ENCODE peak calls at places on chromosomes 13 and 19, in nine cellular contexts. I is endothelial cell, U is choroid plexus epithelial cell, T is heart left ventricle, S is B cell, J is endothelial cell of umbilical vein, Q is pancreas, G is cardiac muscle cell, O is MCF 10A. H is an unnamed sample.

GRCh38 chr19:29422047-29422446 is 103.7 kb upstream of the VSTM2B start:
- DNase-seq in I (no peak), U (no peak), T (no peak), S (no peak), J (no peak), Q (no peak), G (no peak), O (no peak), H (no peak)

GRCh38 chr19:35784401-35785086 is 9.2 kb downstream of the ARHGAP33 start:
- DNase-seq in I (no peak), U (no peak), T (no peak), S (no peak), J (no peak), Q (no peak), G (peak; percentile 33), O (no peak), H (no peak)

GRCh38 chr13:107808388-107808787 is 406.9 kb downstream of the LIG4 start:
- DNase-seq in I (no peak), U (peak; percentile 60), T (no peak), S (no peak), J (no peak), Q (no peak), G (no peak), O (no peak), H (no peak)

GRCh38 chr13:46297338-46297737 is 85.6 kb downstream of the LRRC63 start:
- DNase-seq in I (no peak), U (peak; percentile 67), T (no peak), S (no peak), J (peak; percentile 56), Q (no peak), G (no peak), O (no peak), H (no peak)

GRCh38 chr19:2488942-2489731 is 13.2 kb downstream of the GADD45B start:
- DNase-seq in I (peak; percentile 47), U (peak; percentile 47), T (peak; percentile 72), S (no peak), J (peak; percentile 34), Q (no peak), G (peak; percentile 93), O (peak; percentile 64), H (peak; percentile 49)

GRCh38 chr13:110055089-110055488 is 251.9 kb downstream of the COL4A1 start:
- DNase-seq in I (no peak), U (peak; percentile 83), T (no peak), S (no peak), J (no peak), Q (no peak), G (no peak), O (no peak), H (no peak)

GRCh38 chr19:48836089-48837017 is at the start of gene HSD17B14:
- DNase-seq in I (peak; percentile 59), U (peak; percentile 71), T (no peak), S (no peak), J (peak; percentile 78), Q (no peak), G (peak; percentile 66), O (no peak), H (no peak)

GRCh38 chr13:110308377-110309158 is 1.5 kb downstream of the COL4A2 start:
- DNase-seq in I (peak; percentile 61), U (peak; percentile 68), T (peak; percentile 59), S (no peak), J (peak; percentile 62), Q (no peak), G (peak; percentile 34), O (peak; percentile 57), H (no peak)

GRCh38 chr19:4447327-4448146 is 10.1 kb downstream of the UBXN6 start:
- DNase-seq in I (no peak), U (no peak), T (no peak), S (no peak), J (no peak), Q (no peak), G (no peak), O (no peak), H (no peak)

GRCh38 chr13:97715763-97716162 is 237.7 kb upstream of the IPO5 start:
- DNase-seq in I (no peak), U (peak; percentile 26), T (no peak), S (no peak), J (no peak), Q (no peak), G (no peak), O (peak; percentile 13), H (no peak)

DNA sequence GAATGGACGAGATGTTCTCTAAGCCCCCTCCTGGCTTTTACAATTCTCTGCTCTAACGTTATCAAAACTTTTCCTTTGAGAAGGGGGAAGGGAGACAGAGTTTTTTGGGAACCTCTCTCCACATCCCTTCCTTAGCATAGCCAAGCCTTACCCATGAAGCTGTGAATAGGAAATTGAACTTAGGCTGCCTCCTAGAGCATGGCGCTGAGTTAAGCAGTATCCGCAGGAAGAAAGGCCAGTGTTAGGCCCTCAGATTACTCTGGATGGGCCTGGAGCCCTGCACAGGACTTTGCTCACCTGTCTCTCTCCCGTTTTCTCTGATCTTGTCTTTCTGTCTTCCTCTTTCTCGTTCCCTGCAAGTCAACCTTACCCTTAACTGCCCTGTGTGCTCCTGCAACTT is 39.6 kb downstream of the CYP2B6 start:
- DNase-seq in I (no peak), U (no peak), T (no peak), S (no peak), J (no peak), Q (no peak), G (no peak), O (no peak), H (no peak)
- TF ChIP-seq CTCF in I (no peak), U (no peak), T (no peak), S (no peak), J (no peak), Q (no peak), G (no peak), O (no peak), H (no peak)

GRCh38 chr13:113296842-113297369 is at the start of gene LAMP1:
- DNase-seq in I (peak; percentile 100), U (peak; percentile 99), T (peak; percentile 99), S (peak; percentile 97), J (peak; percentile 97), Q (peak; percentile 95), G (peak; percentile 96), O (peak; percentile 95), H (peak; percentile 98)

GRCh38 chr13:113302940-113303339 is 5.9 kb downstream of the LAMP1 start:
- DNase-seq in I (no peak), U (no peak), T (no peak), S (no peak), J (no peak), Q (no peak), G (no peak), O (no peak), H (no peak)

GRCh38 chr13:113299951-113300350 is 2.9 kb downstream of the LAMP1 start:
- DNase-seq in I (no peak), U (no peak), T (no peak), S (peak; percentile 46), J (no peak), Q (no peak), G (no peak), O (no peak), H (peak; percentile 51)

GRCh38 chr13:113297370-113297871 is 382 bp downstream of the LAMP1 start:
- DNase-seq in I (peak; percentile 33), U (peak; percentile 37), T (peak; percentile 25), S (peak; percentile 58), J (peak; percentile 28), Q (peak; percentile 40), G (no peak), O (peak; percentile 9), H (peak; percentile 53)

GRCh38 chr13:113298001-113298945 is 1.2 kb downstream of the LAMP1 start:
- DNase-seq in I (no peak), U (peak; percentile 23), T (no peak), S (no peak), J (peak; percentile 14), Q (no peak), G (no peak), O (peak; percentile 3), H (no peak)
- TF ChIP-seq CTCF in I (no peak), U (no peak), T (no peak), S (no peak), J (no peak), Q (no peak), G (no peak), O (no peak), H (no peak)

DNA sequence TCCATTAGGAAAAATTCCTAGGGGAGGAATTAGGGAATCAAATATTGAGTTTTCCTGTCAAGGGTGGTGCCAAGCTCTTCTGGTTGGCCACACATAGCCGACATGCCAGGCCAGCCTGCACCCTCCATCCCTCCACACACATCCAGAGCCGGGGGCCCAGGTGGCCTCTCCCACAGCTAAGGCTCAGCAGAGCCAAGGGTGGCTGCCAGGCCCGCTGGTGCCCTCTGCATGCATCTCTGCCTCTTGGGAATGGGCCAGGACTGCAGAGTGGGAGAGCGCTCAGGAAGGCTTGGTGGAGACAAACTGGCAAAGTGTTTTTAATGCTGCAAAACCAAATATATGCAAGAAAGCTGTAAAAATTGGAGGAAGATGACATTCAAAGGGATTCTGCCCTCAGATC is 42.7 kb upstream of the GAS6 start:
- DNase-seq in I (no peak), U (no peak), T (no peak), S (no peak), J (no peak), Q (peak; percentile 10), G (no peak), O (no peak), H (no peak)
- TF ChIP-seq CTCF in I (no peak), U (no peak), T (no peak), S (no peak), J (no peak), Q (no peak), G (no peak), O (no peak), H (no peak)

DNA sequence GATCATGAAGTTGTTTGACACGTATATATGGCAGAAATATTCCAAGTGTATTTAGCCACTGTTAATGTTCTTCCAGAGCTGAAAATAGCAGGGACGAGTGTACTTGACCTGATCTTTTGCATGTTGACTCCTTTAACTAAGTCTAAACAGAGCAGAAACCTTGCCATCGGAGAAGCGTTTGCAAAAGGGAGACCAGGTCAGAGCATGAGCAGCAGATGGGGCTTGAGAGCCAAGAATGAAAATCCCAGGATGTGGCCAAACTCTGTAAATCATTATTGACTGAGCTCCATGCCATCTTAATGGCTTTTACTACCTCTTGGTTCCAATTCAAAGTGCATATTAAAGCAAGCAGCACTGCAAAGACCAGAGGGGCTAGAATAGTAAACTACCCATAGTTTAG is 55.5 kb downstream of the FAM216B start:
- DNase-seq in I (no peak), U (peak; percentile 91), T (no peak), S (no peak), J (peak; percentile 19), Q (no peak), G (peak; percentile 40), O (peak; percentile 12), H (no peak)
- TF ChIP-seq CTCF in I (no peak), U (peak; percentile 75), T (peak; percentile 9), S (no peak), J (no peak), Q (no peak), G (peak; percentile 57), O (no peak), H (peak; percentile 16)